ENCODE peak calls at places on chromosomes 1 and 21, in eight cellular contexts. One of them, this sample, is unnamed.
A peak's percentile ranks its signal among the peaks of the same experiment; 100 is the strongest.

GRCh38 chr1:163227126-163227525 is 24.4 kb upstream of the RGS5 start:
- DNase-seq in effector memory CD4-positive, alpha-beta T cell: no peak
- DNase-seq in activated CD8-positive, alpha-beta memory T cell treated with anti-CD3 and anti-CD28 coated beads for 48 hours: no peak
- DNase-seq in T-helper 2 cell: no peak
- DNase-seq in nephron progenitor cell: no peak
- DNase-seq in PC-9: no peak
- DNase-seq in HS-5: no peak
- DNase-seq in cardiac septum: no peak
- DNase-seq in this sample: no peak

GRCh38 chr21:42314616-42315295 is 453 bp downstream of the TFF3 start:
- DNase-seq in effector memory CD4-positive, alpha-beta T cell: no peak
- DNase-seq in activated CD8-positive, alpha-beta memory T cell treated with anti-CD3 and anti-CD28 coated beads for 48 hours: no peak
- DNase-seq in T-helper 2 cell: no peak
- DNase-seq in nephron progenitor cell: no peak
- DNase-seq in PC-9: no peak
- DNase-seq in HS-5: no peak
- DNase-seq in cardiac septum: peak; percentile 47
- DNase-seq in this sample: no peak

GRCh38 chr1:222171005-222171404 is 376.9 kb downstream of the HHIPL2 start:
- DNase-seq in effector memory CD4-positive, alpha-beta T cell: no peak
- DNase-seq in activated CD8-positive, alpha-beta memory T cell treated with anti-CD3 and anti-CD28 coated beads for 48 hours: no peak
- DNase-seq in T-helper 2 cell: no peak
- DNase-seq in nephron progenitor cell: no peak
- DNase-seq in PC-9: peak; percentile 3
- DNase-seq in HS-5: no peak
- DNase-seq in cardiac septum: no peak
- DNase-seq in this sample: no peak

GRCh38 chr1:243402868-243403267 is 147.0 kb downstream of the SDCCAG8 start:
- DNase-seq in effector memory CD4-positive, alpha-beta T cell: no peak
- DNase-seq in activated CD8-positive, alpha-beta memory T cell treated with anti-CD3 and anti-CD28 coated beads for 48 hours: no peak
- DNase-seq in T-helper 2 cell: no peak
- DNase-seq in nephron progenitor cell: no peak
- DNase-seq in PC-9: no peak
- DNase-seq in HS-5: no peak
- DNase-seq in cardiac septum: no peak
- DNase-seq in this sample: no peak

GRCh38 chr1:10626781-10627410 is 152.1 kb downstream of the PEX14 start:
- DNase-seq in effector memory CD4-positive, alpha-beta T cell: no peak
- DNase-seq in activated CD8-positive, alpha-beta memory T cell treated with anti-CD3 and anti-CD28 coated beads for 48 hours: no peak
- DNase-seq in T-helper 2 cell: no peak
- DNase-seq in nephron progenitor cell: no peak
- DNase-seq in PC-9: no peak
- DNase-seq in HS-5: no peak
- DNase-seq in cardiac septum: peak; percentile 59
- DNase-seq in this sample: no peak

GRCh38 chr1:232554431-232554830 is 75.5 kb downstream of the SIPA1L2 start:
- DNase-seq in effector memory CD4-positive, alpha-beta T cell: no peak
- DNase-seq in activated CD8-positive, alpha-beta memory T cell treated with anti-CD3 and anti-CD28 coated beads for 48 hours: no peak
- DNase-seq in T-helper 2 cell: no peak
- DNase-seq in nephron progenitor cell: no peak
- DNase-seq in PC-9: no peak
- DNase-seq in HS-5: no peak
- DNase-seq in cardiac septum: no peak
- DNase-seq in this sample: no peak

GRCh38 chr1:180571060-180571831 is 12.5 kb downstream of the OVAAL start:
- DNase-seq in effector memory CD4-positive, alpha-beta T cell: no peak
- DNase-seq in activated CD8-positive, alpha-beta memory T cell treated with anti-CD3 and anti-CD28 coated beads for 48 hours: no peak
- DNase-seq in T-helper 2 cell: no peak
- DNase-seq in nephron progenitor cell: no peak
- DNase-seq in PC-9: no peak
- DNase-seq in HS-5: no peak
- DNase-seq in cardiac septum: no peak
- DNase-seq in this sample: no peak

GRCh38 chr1:93661829-93662474 is 19.7 kb downstream of the BCAR3 start:
- DNase-seq in effector memory CD4-positive, alpha-beta T cell: no peak
- DNase-seq in activated CD8-positive, alpha-beta memory T cell treated with anti-CD3 and anti-CD28 coated beads for 48 hours: no peak
- DNase-seq in T-helper 2 cell: no peak
- DNase-seq in nephron progenitor cell: no peak
- DNase-seq in PC-9: peak; percentile 60
- DNase-seq in HS-5: peak; percentile 62
- DNase-seq in cardiac septum: no peak
- DNase-seq in this sample: no peak

GRCh38 chr1:182616130-182617074 is 12.2 kb upstream of the RGS16 start:
- DNase-seq in effector memory CD4-positive, alpha-beta T cell: peak; percentile 89
- DNase-seq in activated CD8-positive, alpha-beta memory T cell treated with anti-CD3 and anti-CD28 coated beads for 48 hours: peak; percentile 62
- DNase-seq in T-helper 2 cell: peak; percentile 63
- DNase-seq in nephron progenitor cell: peak; percentile 30
- DNase-seq in PC-9: peak; percentile 24
- DNase-seq in HS-5: no peak
- DNase-seq in cardiac septum: peak; percentile 83
- DNase-seq in this sample: peak; percentile 86

GRCh38 chr1:245087723-245088122 is 67.1 kb upstream of the KIF26B start:
- DNase-seq in effector memory CD4-positive, alpha-beta T cell: no peak
- DNase-seq in activated CD8-positive, alpha-beta memory T cell treated with anti-CD3 and anti-CD28 coated beads for 48 hours: no peak
- DNase-seq in T-helper 2 cell: no peak
- DNase-seq in nephron progenitor cell: no peak
- DNase-seq in PC-9: no peak
- DNase-seq in HS-5: no peak
- DNase-seq in cardiac septum: no peak
- DNase-seq in this sample: no peak

GRCh38 chr1:30889506-30889905 is 19.1 kb downstream of the SDC3 start:
- DNase-seq in effector memory CD4-positive, alpha-beta T cell: no peak
- DNase-seq in activated CD8-positive, alpha-beta memory T cell treated with anti-CD3 and anti-CD28 coated beads for 48 hours: no peak
- DNase-seq in T-helper 2 cell: no peak
- DNase-seq in nephron progenitor cell: no peak
- DNase-seq in PC-9: no peak
- DNase-seq in HS-5: no peak
- DNase-seq in cardiac septum: no peak
- DNase-seq in this sample: no peak

GRCh38 chr1:62131093-62131725 is 63.4 kb upstream of the L1TD1 start:
- DNase-seq in effector memory CD4-positive, alpha-beta T cell: no peak
- DNase-seq in activated CD8-positive, alpha-beta memory T cell treated with anti-CD3 and anti-CD28 coated beads for 48 hours: no peak
- DNase-seq in T-helper 2 cell: no peak
- DNase-seq in nephron progenitor cell: peak; percentile 50
- DNase-seq in PC-9: peak; percentile 41
- DNase-seq in HS-5: no peak
- DNase-seq in cardiac septum: no peak
- DNase-seq in this sample: peak; percentile 28

GRCh38 chr1:201728731-201729130 is 100.2 kb upstream of the IPO9 start:
- DNase-seq in effector memory CD4-positive, alpha-beta T cell: no peak
- DNase-seq in activated CD8-positive, alpha-beta memory T cell treated with anti-CD3 and anti-CD28 coated beads for 48 hours: no peak
- DNase-seq in T-helper 2 cell: no peak
- DNase-seq in nephron progenitor cell: no peak
- DNase-seq in PC-9: no peak
- DNase-seq in HS-5: no peak
- DNase-seq in cardiac septum: no peak
- DNase-seq in this sample: no peak

GRCh38 chr1:8082945-8083344 is 56.8 kb upstream of the ERRFI1 start:
- DNase-seq in effector memory CD4-positive, alpha-beta T cell: no peak
- DNase-seq in activated CD8-positive, alpha-beta memory T cell treated with anti-CD3 and anti-CD28 coated beads for 48 hours: no peak
- DNase-seq in T-helper 2 cell: no peak
- DNase-seq in nephron progenitor cell: no peak
- DNase-seq in PC-9: no peak
- DNase-seq in HS-5: peak; percentile 76
- DNase-seq in cardiac septum: no peak
- DNase-seq in this sample: no peak

GRCh38 chr1:25486602-25487001 is 55.9 kb downstream of the MACO1 start:
- DNase-seq in effector memory CD4-positive, alpha-beta T cell: no peak
- DNase-seq in activated CD8-positive, alpha-beta memory T cell treated with anti-CD3 and anti-CD28 coated beads for 48 hours: no peak
- DNase-seq in T-helper 2 cell: no peak
- DNase-seq in nephron progenitor cell: no peak
- DNase-seq in PC-9: no peak
- DNase-seq in HS-5: no peak
- DNase-seq in cardiac septum: no peak
- DNase-seq in this sample: no peak

GRCh38 chr1:161816201-161816600 is 50.1 kb downstream of the ATF6 start:
- DNase-seq in effector memory CD4-positive, alpha-beta T cell: no peak
- DNase-seq in activated CD8-positive, alpha-beta memory T cell treated with anti-CD3 and anti-CD28 coated beads for 48 hours: no peak
- DNase-seq in T-helper 2 cell: no peak
- DNase-seq in nephron progenitor cell: no peak
- DNase-seq in PC-9: no peak
- DNase-seq in HS-5: no peak
- DNase-seq in cardiac septum: no peak
- DNase-seq in this sample: no peak

GRCh38 chr1:53298163-53298685 is 29.6 kb downstream of the LRP8 start:
- DNase-seq in effector memory CD4-positive, alpha-beta T cell: no peak
- DNase-seq in activated CD8-positive, alpha-beta memory T cell treated with anti-CD3 and anti-CD28 coated beads for 48 hours: no peak
- DNase-seq in T-helper 2 cell: no peak
- DNase-seq in nephron progenitor cell: no peak
- DNase-seq in PC-9: no peak
- DNase-seq in HS-5: no peak
- DNase-seq in cardiac septum: no peak
- DNase-seq in this sample: no peak

GRCh38 chr1:14884619-14885175 is 268.9 kb upstream of the TMEM51 start:
- DNase-seq in effector memory CD4-positive, alpha-beta T cell: no peak
- DNase-seq in activated CD8-positive, alpha-beta memory T cell treated with anti-CD3 and anti-CD28 coated beads for 48 hours: no peak
- DNase-seq in T-helper 2 cell: no peak
- DNase-seq in nephron progenitor cell: no peak
- DNase-seq in PC-9: no peak
- DNase-seq in HS-5: no peak
- DNase-seq in cardiac septum: no peak
- DNase-seq in this sample: no peak

GRCh38 chr1:210754931-210755670 is 378.8 kb downstream of the KCNH1 start:
- DNase-seq in effector memory CD4-positive, alpha-beta T cell: no peak
- DNase-seq in activated CD8-positive, alpha-beta memory T cell treated with anti-CD3 and anti-CD28 coated beads for 48 hours: no peak
- DNase-seq in T-helper 2 cell: no peak
- DNase-seq in nephron progenitor cell: no peak
- DNase-seq in PC-9: peak; percentile 32
- DNase-seq in HS-5: no peak
- DNase-seq in cardiac septum: no peak
- DNase-seq in this sample: peak; percentile 63

GRCh38 chr1:41381691-41382530 is 20.7 kb downstream of the FOXO6 start:
- DNase-seq in effector memory CD4-positive, alpha-beta T cell: no peak
- DNase-seq in activated CD8-positive, alpha-beta memory T cell treated with anti-CD3 and anti-CD28 coated beads for 48 hours: no peak
- DNase-seq in T-helper 2 cell: no peak
- DNase-seq in nephron progenitor cell: peak; percentile 60
- DNase-seq in PC-9: peak; percentile 81
- DNase-seq in HS-5: peak; percentile 16
- DNase-seq in cardiac septum: no peak
- DNase-seq in this sample: peak; percentile 82

GRCh38 chr1:36866168-36866814 is 168.0 kb downstream of the GRIK3 start:
- DNase-seq in effector memory CD4-positive, alpha-beta T cell: no peak
- DNase-seq in activated CD8-positive, alpha-beta memory T cell treated with anti-CD3 and anti-CD28 coated beads for 48 hours: no peak
- DNase-seq in T-helper 2 cell: no peak
- DNase-seq in nephron progenitor cell: no peak
- DNase-seq in PC-9: no peak
- DNase-seq in HS-5: no peak
- DNase-seq in cardiac septum: no peak
- DNase-seq in this sample: no peak

GRCh38 chr1:223133824-223134435 is 9.1 kb downstream of the TLR5 start:
- DNase-seq in effector memory CD4-positive, alpha-beta T cell: peak; percentile 60
- DNase-seq in activated CD8-positive, alpha-beta memory T cell treated with anti-CD3 and anti-CD28 coated beads for 48 hours: peak; percentile 52
- DNase-seq in T-helper 2 cell: peak; percentile 52
- DNase-seq in nephron progenitor cell: peak; percentile 90
- DNase-seq in PC-9: peak; percentile 91
- DNase-seq in HS-5: peak; percentile 56
- DNase-seq in cardiac septum: peak; percentile 93
- DNase-seq in this sample: peak; percentile 91

GRCh38 chr1:112460672-112461071 is 48.1 kb upstream of the WNT2B start:
- DNase-seq in effector memory CD4-positive, alpha-beta T cell: no peak
- DNase-seq in activated CD8-positive, alpha-beta memory T cell treated with anti-CD3 and anti-CD28 coated beads for 48 hours: no peak
- DNase-seq in T-helper 2 cell: no peak
- DNase-seq in nephron progenitor cell: no peak
- DNase-seq in PC-9: no peak
- DNase-seq in HS-5: no peak
- DNase-seq in cardiac septum: no peak
- DNase-seq in this sample: no peak

GRCh38 chr1:106678661-106679060 is 377.8 kb upstream of the PRMT6 start:
- DNase-seq in effector memory CD4-positive, alpha-beta T cell: no peak
- DNase-seq in activated CD8-positive, alpha-beta memory T cell treated with anti-CD3 and anti-CD28 coated beads for 48 hours: no peak
- DNase-seq in T-helper 2 cell: no peak
- DNase-seq in nephron progenitor cell: no peak
- DNase-seq in PC-9: no peak
- DNase-seq in HS-5: peak; percentile 54
- DNase-seq in cardiac septum: no peak
- DNase-seq in this sample: no peak

GRCh38 chr1:115428262-115428661 is 90.2 kb upstream of the NGF start:
- DNase-seq in effector memory CD4-positive, alpha-beta T cell: no peak
- DNase-seq in activated CD8-positive, alpha-beta memory T cell treated with anti-CD3 and anti-CD28 coated beads for 48 hours: no peak
- DNase-seq in T-helper 2 cell: no peak
- DNase-seq in nephron progenitor cell: no peak
- DNase-seq in PC-9: no peak
- DNase-seq in HS-5: no peak
- DNase-seq in cardiac septum: no peak
- DNase-seq in this sample: no peak

GRCh38 chr1:220813013-220813412 is 26.3 kb downstream of the MTARC1 start:
- DNase-seq in effector memory CD4-positive, alpha-beta T cell: no peak
- DNase-seq in activated CD8-positive, alpha-beta memory T cell treated with anti-CD3 and anti-CD28 coated beads for 48 hours: no peak
- DNase-seq in T-helper 2 cell: no peak
- DNase-seq in nephron progenitor cell: no peak
- DNase-seq in PC-9: no peak
- DNase-seq in HS-5: no peak
- DNase-seq in cardiac septum: no peak
- DNase-seq in this sample: no peak

GRCh38 chr1:92705456-92705855 is 79.5 kb downstream of the EVI5 start:
- DNase-seq in effector memory CD4-positive, alpha-beta T cell: no peak
- DNase-seq in activated CD8-positive, alpha-beta memory T cell treated with anti-CD3 and anti-CD28 coated beads for 48 hours: no peak
- DNase-seq in T-helper 2 cell: no peak
- DNase-seq in nephron progenitor cell: no peak
- DNase-seq in PC-9: no peak
- DNase-seq in HS-5: no peak
- DNase-seq in cardiac septum: no peak
- DNase-seq in this sample: no peak

GRCh38 chr1:62362952-62363325 is 43.7 kb upstream of the KANK4 start:
- DNase-seq in effector memory CD4-positive, alpha-beta T cell: no peak
- DNase-seq in activated CD8-positive, alpha-beta memory T cell treated with anti-CD3 and anti-CD28 coated beads for 48 hours: no peak
- DNase-seq in T-helper 2 cell: no peak
- DNase-seq in nephron progenitor cell: no peak
- DNase-seq in PC-9: no peak
- DNase-seq in HS-5: no peak
- DNase-seq in cardiac septum: no peak
- DNase-seq in this sample: no peak

GRCh38 chr1:156356875-156357534 is 12.0 kb upstream of the RHBG start:
- DNase-seq in effector memory CD4-positive, alpha-beta T cell: peak; percentile 45
- DNase-seq in activated CD8-positive, alpha-beta memory T cell treated with anti-CD3 and anti-CD28 coated beads for 48 hours: peak; percentile 31
- DNase-seq in T-helper 2 cell: peak; percentile 24
- DNase-seq in nephron progenitor cell: peak; percentile 77
- DNase-seq in PC-9: peak; percentile 75
- DNase-seq in HS-5: no peak
- DNase-seq in cardiac septum: no peak
- DNase-seq in this sample: peak; percentile 36